ENCODE peak calls at places on chromosomes 16 and 17, in four cellular contexts. R is cardiac muscle cell, N is Peyer's patch, L is mammary epithelial cell. V is an unnamed sample.

GRCh38 chr16:87345721-87346424 is 28.7 kb upstream of the C16orf95 start:
- DNase-seq in L (no peak), N (no peak), R (no peak), V (no peak)

GRCh38 chr17:47193931-47194481 is 4.9 kb upstream of the CDC27 start:
- DNase-seq in R (no peak), N (no peak), L (no peak), V (no peak)

GRCh38 chr16:29990883-29991570 is 4.4 kb downstream of the HIRIP3 start:
- DNase-seq in N (no peak), R (no peak), L (no peak), V (no peak)

GRCh38 chr16:85422374-85423185 is 190.5 kb upstream of the GSE1 start:
- DNase-seq in N (peak; percentile 90), R (peak; percentile 40), L (no peak), V (no peak)

GRCh38 chr17:65545708-65546523 is 15.5 kb downstream of the AXIN2 start:
- DNase-seq in N (no peak), L (no peak), R (no peak), V (no peak)

GRCh38 chr16:22323998-22324786 is 27.0 kb downstream of the POLR3E start:
- DNase-seq in L (no peak), N (peak; percentile 42), R (no peak), V (no peak)

GRCh38 chr16:7714775-7715174 is 382.1 kb downstream of the RBFOX1 start:
- DNase-seq in R (no peak), N (no peak), L (no peak), V (no peak)

GRCh38 chr16:19001788-19002187 is 18.1 kb downstream of the TMC7 start:
- DNase-seq in N (no peak), L (peak; percentile 99), R (no peak), V (no peak)

GRCh38 chr17:45227631-45228120 is 6.0 kb downstream of the FMNL1 start:
- DNase-seq in N (no peak), L (no peak), R (no peak), V (no peak)

GRCh38 chr17:77864234-77865108 is 94.0 kb upstream of the TNRC6C start:
- DNase-seq in N (no peak), R (no peak), L (no peak), V (no peak)

GRCh38 chr17:68011199-68011665 is 15.0 kb upstream of the C17orf58 start:
- DNase-seq in L (no peak), N (peak; percentile 80), R (peak; percentile 63), V (no peak)

GRCh38 chr16:1670866-1671265 is 7.2 kb upstream of the JPT2 start:
- DNase-seq in R (no peak), N (no peak), L (no peak), V (no peak)

GRCh38 chr17:74212262-74212912 is 984 bp upstream of the TTYH2 start:
- DNase-seq in L (no peak), N (no peak), R (no peak), V (no peak)

GRCh38 chr16:72092832-72093447 is 480 bp downstream of the TXNL4B start:
- DNase-seq in N (no peak), L (peak; percentile 70), R (peak; percentile 18), V (no peak)

GRCh38 chr16:89038811-89039735 is 54.6 kb upstream of the ACSF3 start:
- DNase-seq in L (no peak), N (no peak), R (no peak), V (no peak)

GRCh38 chr16:79601092-79601977 is 798 bp upstream of the MAF start:
- DNase-seq in N (peak; percentile 86), R (peak; percentile 80), L (no peak), V (no peak)

GRCh38 chr16:75263963-75264445 is 12.6 kb upstream of the BCAR1 start:
- DNase-seq in N (peak; percentile 76), R (no peak), L (no peak), V (no peak)

GRCh38 chr16:85673529-85674417 is 15.0 kb downstream of the GINS2 start:
- DNase-seq in R (no peak), N (no peak), L (no peak), V (no peak)

GRCh38 chr17:28725660-28726395 is at the start of gene TLCD1:
- DNase-seq in N (peak; percentile 80), R (peak; percentile 85), L (peak; percentile 89), V (no peak)

GRCh38 chr17:6701719-6702118 is 11.4 kb downstream of the SLC13A5 start:
- DNase-seq in L (no peak), N (no peak), R (peak; percentile 72), V (no peak)

GRCh38 chr17:64053101-64053500 is 32.7 kb upstream of the ICAM2 start:
- DNase-seq in L (no peak), N (no peak), R (no peak), V (no peak)

GRCh38 chr16:1557576-1557975 is 24.1 kb downstream of the TMEM204 start:
- DNase-seq in L (no peak), N (no peak), R (no peak), V (no peak)

GRCh38 chr17:40121886-40122465 is at the start of gene MSL1:
- DNase-seq in R (peak; percentile 91), L (peak; percentile 72), N (peak; percentile 94), V (no peak)

GRCh38 chr16:54177857-54178490 is 108.6 kb downstream of the IRX3 start:
- DNase-seq in R (peak; percentile 30), N (no peak), L (no peak), V (no peak)

GRCh38 chr17:41689497-41690299 is 1.0 kb downstream of the EIF1 start:
- DNase-seq in R (peak; percentile 52), N (peak; percentile 57), L (peak; percentile 35), V (no peak)

GRCh38 chr17:39981207-39982068 is 831 bp downstream of the PSMD3 start:
- DNase-seq in L (no peak), R (no peak), N (no peak), V (no peak)

GRCh38 chr17:63041722-63042121 is 75.7 kb downstream of the TANC2 start:
- DNase-seq in R (no peak), L (peak; percentile 43), N (no peak), V (no peak)

GRCh38 chr17:63040816-63041215 is 74.8 kb downstream of the TANC2 start:
- DNase-seq in N (no peak), L (no peak), R (no peak), V (no peak)

GRCh38 chr17:63039899-63040602 is 74.0 kb downstream of the TANC2 start:
- DNase-seq in N (no peak), R (no peak), L (peak; percentile 50), V (no peak)

GRCh38 chr17:63041251-63041650 is 75.2 kb downstream of the TANC2 start:
- DNase-seq in N (no peak), L (no peak), R (no peak), V (no peak)

DNA sequence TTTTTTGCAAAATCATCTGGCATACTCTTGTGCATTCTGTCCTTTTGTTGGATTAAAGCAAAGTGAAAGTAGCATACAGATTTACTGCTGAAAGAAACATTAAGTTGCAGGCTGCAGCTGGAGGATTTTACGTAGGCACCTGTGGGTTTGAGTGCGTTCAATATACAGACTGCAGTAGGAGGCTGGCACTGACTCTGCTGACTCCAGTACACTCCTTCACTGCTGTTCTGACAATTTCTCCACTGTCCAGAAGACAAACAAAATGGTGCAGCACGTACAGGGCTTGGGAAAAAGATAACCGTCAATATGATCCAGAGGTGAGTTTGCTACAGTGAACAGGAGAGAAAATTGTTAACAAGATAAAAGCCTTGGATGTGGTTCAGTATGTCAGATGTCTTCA is 73.3 kb downstream of the TANC2 start:
- DNase-seq in R (no peak), N (no peak), L (no peak), V (no peak)
- H3K4me3 ChIP-seq in R (no peak overlapping the region), N (no peak overlapping the region), L (no peak overlapping the region), V (no peak overlapping the region)

GRCh38 chr16:17058471-17058870 is 412.3 kb downstream of the XYLT1 start:
- DNase-seq in L (no peak), R (no peak), N (no peak), V (no peak)

GRCh38 chr16:17050468-17050867 is 420.3 kb downstream of the XYLT1 start:
- DNase-seq in N (no peak), L (no peak), R (no peak), V (no peak)

GRCh38 chr16:17056666-17057065 is 414.1 kb downstream of the XYLT1 start:
- DNase-seq in R (no peak), N (no peak), L (no peak), V (no peak)

DNA sequence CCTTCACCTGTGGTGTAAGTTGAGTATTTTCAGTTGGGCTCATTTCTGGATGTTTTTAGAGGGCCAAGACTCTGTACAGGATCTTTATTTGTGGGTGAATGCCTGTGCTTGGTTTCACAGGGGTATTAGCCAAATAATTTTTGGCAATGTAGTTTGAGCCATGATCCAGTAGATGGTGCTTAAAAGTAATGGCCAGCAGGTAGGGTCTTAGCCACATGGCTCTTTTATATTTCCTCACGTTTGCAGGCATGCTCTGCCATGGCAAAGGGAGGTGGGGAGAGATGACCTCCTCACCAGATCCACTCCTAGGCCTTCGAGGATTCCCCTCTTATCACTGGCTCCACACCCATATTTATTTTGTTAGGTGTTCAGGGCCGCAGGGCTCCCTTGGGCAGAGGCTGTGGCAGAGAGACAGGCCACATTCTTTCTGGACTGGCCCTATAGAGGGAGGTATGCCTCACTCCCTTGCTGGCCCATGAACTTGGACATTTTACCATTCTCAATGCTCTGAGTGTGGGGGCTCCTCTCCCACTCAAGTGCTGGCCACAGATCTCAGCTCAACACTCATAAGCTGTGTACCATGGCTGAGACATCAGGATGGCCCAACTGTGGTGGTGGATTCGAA is 417.1 kb downstream of the XYLT1 start:
- DNase-seq in N (no peak), R (no peak), L (no peak), V (no peak)
- TF ChIP-seq CTCF in N (no peak), R (no peak), L (no peak), V (no peak)

DNA sequence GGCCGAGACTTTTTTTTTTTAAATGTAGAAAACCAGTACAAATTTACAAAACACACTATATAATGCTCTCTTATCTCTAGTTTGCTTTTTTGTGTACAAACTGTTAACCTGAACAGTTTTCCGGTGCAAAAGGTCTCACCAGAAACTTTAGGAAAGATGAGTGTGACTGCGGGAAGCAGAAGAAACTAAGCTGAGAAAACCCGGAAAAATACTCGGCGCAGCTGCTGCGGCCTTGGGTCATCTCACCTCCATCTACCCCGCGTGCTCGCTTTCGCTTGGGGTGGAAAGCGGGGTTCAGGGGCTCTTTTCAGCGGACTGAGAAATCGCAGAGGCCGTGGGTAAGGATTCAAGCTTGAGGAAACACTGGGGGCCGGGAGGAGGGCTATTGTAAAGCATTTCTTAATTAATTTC is 1.8 kb downstream of the SALL1 start:
- DNase-seq in L (no peak), R (peak; percentile 50), N (no peak), V (no peak)
- H3K4me3 ChIP-seq in L (no peak overlapping the region), R (peak overlapping the region; percentile 68), N (no peak overlapping the region), V (peak overlapping the region; percentile 92)

GRCh38 chr17:17280613-17281549 is at the start of gene COPS3:
- DNase-seq in L (peak; percentile 95), N (peak; percentile 99), R (peak; percentile 99), V (peak; percentile 78)
- TF ChIP-seq CTCF in L (no peak), N (no peak), R (no peak), V (no peak)

V was measured in BJ.